ENCODE peak calls at places on chromosome 14, in nine cellular contexts. One of them, this sample, is unnamed.

GRCh38 chr14:72894623-72895378 is 900 bp upstream of the DPF3 start:
- DNase-seq in IMR-90: no peak
- DNase-seq in A549: no peak
- DNase-seq in tibial artery: no peak
- DNase-seq in iPS DF 6.9: no peak
- DNase-seq in GM23248: peak; percentile 30
- DNase-seq in adrenal gland: peak; percentile 30
- DNase-seq in aorta: no peak
- DNase-seq in pancreas: no peak
- DNase-seq in this sample: peak; percentile 24

GRCh38 chr14:67151082-67151666 is 38.1 kb upstream of the GARIN2 start:
- DNase-seq in IMR-90: no peak
- DNase-seq in A549: no peak
- DNase-seq in tibial artery: no peak
- DNase-seq in iPS DF 6.9: no peak
- DNase-seq in GM23248: peak; percentile 15
- DNase-seq in adrenal gland: no peak
- DNase-seq in aorta: no peak
- DNase-seq in pancreas: no peak
- DNase-seq in this sample: no peak

GRCh38 chr14:88856786-88857366 is 32.4 kb downstream of the TTC8 start:
- DNase-seq in IMR-90: peak; percentile 72
- DNase-seq in A549: no peak
- DNase-seq in tibial artery: no peak
- DNase-seq in iPS DF 6.9: no peak
- DNase-seq in GM23248: no peak
- DNase-seq in adrenal gland: no peak
- DNase-seq in aorta: no peak
- DNase-seq in pancreas: no peak
- DNase-seq in this sample: no peak

GRCh38 chr14:41607966-41608663 is 1.4 kb downstream of the LRFN5 start:
- DNase-seq in IMR-90: no peak
- DNase-seq in A549: no peak
- DNase-seq in tibial artery: no peak
- DNase-seq in iPS DF 6.9: no peak
- DNase-seq in GM23248: peak; percentile 45
- DNase-seq in adrenal gland: peak; percentile 16
- DNase-seq in aorta: peak; percentile 77
- DNase-seq in pancreas: no peak
- DNase-seq in this sample: no peak

GRCh38 chr14:34222122-34222521 is 239.9 kb downstream of the SPTSSA start:
- DNase-seq in IMR-90: no peak
- DNase-seq in A549: peak; percentile 33
- DNase-seq in tibial artery: no peak
- DNase-seq in iPS DF 6.9: no peak
- DNase-seq in GM23248: no peak
- DNase-seq in adrenal gland: no peak
- DNase-seq in aorta: no peak
- DNase-seq in pancreas: no peak
- DNase-seq in this sample: no peak

GRCh38 chr14:83867871-83868270 is 1662.1 kb upstream of the FLRT2 start:
- DNase-seq in IMR-90: peak; percentile 7
- DNase-seq in A549: no peak
- DNase-seq in tibial artery: no peak
- DNase-seq in iPS DF 6.9: no peak
- DNase-seq in GM23248: no peak
- DNase-seq in adrenal gland: no peak
- DNase-seq in aorta: no peak
- DNase-seq in pancreas: peak; percentile 21
- DNase-seq in this sample: no peak

GRCh38 chr14:89379006-89379405 is 38.0 kb downstream of the FOXN3 start:
- DNase-seq in IMR-90: no peak
- DNase-seq in A549: no peak
- DNase-seq in tibial artery: no peak
- DNase-seq in iPS DF 6.9: no peak
- DNase-seq in GM23248: no peak
- DNase-seq in adrenal gland: peak; percentile 63
- DNase-seq in aorta: no peak
- DNase-seq in pancreas: no peak
- DNase-seq in this sample: no peak

GRCh38 chr14:74658535-74659130 is 46.6 kb upstream of the LTBP2 start:
- DNase-seq in IMR-90: peak; percentile 69
- DNase-seq in A549: no peak
- DNase-seq in tibial artery: no peak
- DNase-seq in iPS DF 6.9: no peak
- DNase-seq in GM23248: peak; percentile 75
- DNase-seq in adrenal gland: no peak
- DNase-seq in aorta: no peak
- DNase-seq in pancreas: no peak
- DNase-seq in this sample: no peak

GRCh38 chr14:64504310-64504896 is at the start of gene ZBTB1:
- DNase-seq in IMR-90: peak; percentile 86
- DNase-seq in A549: peak; percentile 90
- DNase-seq in tibial artery: peak; percentile 85
- DNase-seq in iPS DF 6.9: peak; percentile 41
- DNase-seq in GM23248: peak; percentile 96
- DNase-seq in adrenal gland: peak; percentile 85
- DNase-seq in aorta: peak; percentile 95
- DNase-seq in pancreas: peak; percentile 83
- DNase-seq in this sample: peak; percentile 89

GRCh38 chr14:64503184-64503433 is 529 bp downstream of the ZBTB25 start:
- DNase-seq in IMR-90: no peak
- DNase-seq in A549: no peak
- DNase-seq in tibial artery: no peak
- DNase-seq in iPS DF 6.9: no peak
- DNase-seq in GM23248: peak; percentile 59
- DNase-seq in adrenal gland: no peak
- DNase-seq in aorta: no peak
- DNase-seq in pancreas: no peak
- DNase-seq in this sample: no peak

GRCh38 chr14:64502476-64503183 is 1.0 kb downstream of the ZBTB25 start:
- DNase-seq in IMR-90: peak; percentile 16
- DNase-seq in A549: peak; percentile 23
- DNase-seq in tibial artery: no peak
- DNase-seq in iPS DF 6.9: no peak
- DNase-seq in GM23248: no peak
- DNase-seq in adrenal gland: no peak
- DNase-seq in aorta: no peak
- DNase-seq in pancreas: peak; percentile 25
- DNase-seq in this sample: no peak

GRCh38 chr14:64504897-64505771 is 564 bp downstream of the ZBTB1 start:
- DNase-seq in IMR-90: peak; percentile 83
- DNase-seq in A549: peak; percentile 86
- DNase-seq in tibial artery: peak; percentile 91
- DNase-seq in iPS DF 6.9: peak; percentile 57
- DNase-seq in GM23248: peak; percentile 96
- DNase-seq in adrenal gland: peak; percentile 90
- DNase-seq in aorta: peak; percentile 95
- DNase-seq in pancreas: peak; percentile 88
- DNase-seq in this sample: peak; percentile 92

DNA sequence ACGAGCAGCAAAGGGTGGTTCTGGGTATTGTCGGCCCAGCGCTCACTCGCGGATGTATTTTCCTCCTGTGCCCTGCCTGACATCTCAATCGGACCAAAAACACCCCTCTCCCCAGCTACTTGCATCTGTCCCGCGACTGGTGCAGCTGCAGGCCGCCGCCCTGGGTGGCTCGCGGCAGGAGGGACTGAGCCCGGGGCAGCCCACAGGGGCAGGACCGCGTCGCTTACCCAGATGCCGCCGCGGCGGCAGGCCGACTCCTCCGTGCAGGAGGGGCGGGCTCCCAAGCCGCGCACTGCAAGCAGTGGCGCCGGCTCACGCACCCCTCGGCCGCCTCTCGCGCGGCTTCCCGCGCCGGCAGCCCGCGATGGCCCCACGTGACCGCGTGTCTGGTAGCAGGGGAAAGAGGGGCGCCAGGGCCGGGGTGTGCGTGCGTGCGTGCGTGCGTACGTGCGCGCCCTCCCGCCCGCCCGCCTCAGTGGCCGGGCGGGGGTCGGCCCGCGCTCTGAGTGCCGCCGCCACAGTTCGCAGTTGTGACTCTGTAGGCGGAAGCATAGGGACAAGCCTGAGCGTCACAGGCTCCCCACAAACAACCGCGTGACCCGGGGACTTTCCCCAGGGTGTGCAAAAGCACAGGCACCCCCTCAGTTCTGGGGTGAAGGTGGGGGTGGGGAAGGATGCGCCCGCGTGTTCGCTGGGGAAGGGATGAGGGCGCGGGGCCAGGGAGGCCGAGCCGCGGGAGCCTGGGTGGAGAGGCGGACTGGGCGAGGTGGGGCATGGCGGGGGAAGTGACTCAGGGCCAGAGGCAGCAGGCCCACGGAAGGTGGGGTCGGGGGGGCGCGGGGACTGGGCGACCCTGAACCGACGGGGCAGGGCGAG is at the start of gene ZBTB25:
- DNase-seq in IMR-90: peak; percentile 93
- DNase-seq in A549: peak; percentile 94
- DNase-seq in tibial artery: peak; percentile 88
- DNase-seq in iPS DF 6.9: peak; percentile 48
- DNase-seq in GM23248: peak; percentile 99
- DNase-seq in adrenal gland: peak; percentile 93
- DNase-seq in aorta: peak; percentile 95
- DNase-seq in pancreas: peak; percentile 91
- DNase-seq in this sample: peak; percentile 90
- H3K4me1 ChIP-seq in IMR-90: peaks cover 14% of the 10 kb centered on the region
- H3K4me1 ChIP-seq in A549: peaks cover 55% of the 10 kb centered on the region
- H3K4me1 ChIP-seq in tibial artery: no peaks in the 10 kb centered on the region
- H3K4me1 ChIP-seq in iPS DF 6.9: no peaks in the 10 kb centered on the region
- H3K4me1 ChIP-seq in GM23248: peaks cover 60% of the 10 kb centered on the region
- H3K4me1 ChIP-seq in adrenal gland: peaks cover 63% of the 10 kb centered on the region
- H3K4me1 ChIP-seq in aorta: no peaks in the 10 kb centered on the region
- H3K4me1 ChIP-seq in pancreas: peaks cover 44% of the 10 kb centered on the region
- H3K4me1 ChIP-seq in this sample: peaks cover 93% of the 10 kb centered on the region

GRCh38 chr14:32530800-32531199 is 201.7 kb downstream of the AKAP6 start:
- DNase-seq in IMR-90: no peak
- DNase-seq in A549: no peak
- DNase-seq in tibial artery: no peak
- DNase-seq in iPS DF 6.9: no peak
- DNase-seq in GM23248: no peak
- DNase-seq in adrenal gland: no peak
- DNase-seq in aorta: no peak
- DNase-seq in pancreas: no peak
- DNase-seq in this sample: no peak

GRCh38 chr14:32525591-32525990 is 196.5 kb downstream of the AKAP6 start:
- DNase-seq in IMR-90: no peak
- DNase-seq in A549: no peak
- DNase-seq in tibial artery: no peak
- DNase-seq in iPS DF 6.9: no peak
- DNase-seq in GM23248: no peak
- DNase-seq in adrenal gland: no peak
- DNase-seq in aorta: no peak
- DNase-seq in pancreas: no peak
- DNase-seq in this sample: no peak

DNA sequence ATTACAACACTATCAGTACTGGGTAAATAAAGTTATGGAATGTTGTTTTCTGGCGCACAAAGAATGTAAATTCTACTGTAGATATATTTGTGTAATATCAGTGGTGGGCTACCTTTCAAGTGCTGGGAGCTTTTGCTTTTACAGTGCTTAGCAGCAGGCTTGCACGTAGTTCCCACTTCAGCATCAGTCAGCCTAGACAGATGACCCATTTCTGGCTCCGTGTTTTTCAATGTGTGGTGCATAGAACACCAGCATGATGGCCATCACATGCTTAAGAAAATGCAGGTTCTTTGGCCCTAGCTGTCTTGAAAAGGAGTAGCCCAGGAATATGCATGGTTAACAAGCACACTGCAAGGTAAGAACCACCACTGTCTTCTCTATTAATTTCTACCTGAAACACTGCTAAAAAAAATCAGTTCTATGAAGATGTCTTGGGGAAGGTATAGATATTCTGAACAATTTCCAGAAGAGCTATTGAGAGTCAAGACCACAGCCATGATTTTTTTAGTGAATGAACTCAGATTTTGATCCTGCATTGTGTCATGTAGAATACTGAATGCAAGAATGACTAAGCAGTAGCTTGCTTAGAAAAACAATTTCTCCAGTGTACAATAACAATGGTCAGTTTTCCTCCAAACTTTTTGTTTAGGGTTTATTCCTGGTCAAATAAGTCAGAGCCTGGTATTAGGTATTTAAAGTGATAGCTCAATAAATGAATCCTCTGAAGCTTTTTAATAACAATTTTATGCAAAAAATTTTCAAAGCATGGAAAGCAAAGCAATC is 195.7 kb downstream of the AKAP6 start:
- DNase-seq in IMR-90: peak; percentile 8
- DNase-seq in A549: no peak
- DNase-seq in tibial artery: no peak
- DNase-seq in iPS DF 6.9: no peak
- DNase-seq in GM23248: peak; percentile 48
- DNase-seq in adrenal gland: no peak
- DNase-seq in aorta: no peak
- DNase-seq in pancreas: no peak
- DNase-seq in this sample: no peak
- H3K27ac ChIP-seq in IMR-90: no peak overlapping the region
- H3K27ac ChIP-seq in A549: no peak overlapping the region
- H3K27ac ChIP-seq in tibial artery: peak overlapping the region; percentile 42
- H3K27ac ChIP-seq in iPS DF 6.9: no peak overlapping the region
- H3K27ac ChIP-seq in GM23248: no peak overlapping the region
- H3K27ac ChIP-seq in adrenal gland: no peak overlapping the region
- H3K27ac ChIP-seq in aorta: peak overlapping the region; percentile 32
- H3K27ac ChIP-seq in pancreas: no peak overlapping the region
- H3K27ac ChIP-seq in this sample: peak overlapping the region; percentile 48

DNA sequence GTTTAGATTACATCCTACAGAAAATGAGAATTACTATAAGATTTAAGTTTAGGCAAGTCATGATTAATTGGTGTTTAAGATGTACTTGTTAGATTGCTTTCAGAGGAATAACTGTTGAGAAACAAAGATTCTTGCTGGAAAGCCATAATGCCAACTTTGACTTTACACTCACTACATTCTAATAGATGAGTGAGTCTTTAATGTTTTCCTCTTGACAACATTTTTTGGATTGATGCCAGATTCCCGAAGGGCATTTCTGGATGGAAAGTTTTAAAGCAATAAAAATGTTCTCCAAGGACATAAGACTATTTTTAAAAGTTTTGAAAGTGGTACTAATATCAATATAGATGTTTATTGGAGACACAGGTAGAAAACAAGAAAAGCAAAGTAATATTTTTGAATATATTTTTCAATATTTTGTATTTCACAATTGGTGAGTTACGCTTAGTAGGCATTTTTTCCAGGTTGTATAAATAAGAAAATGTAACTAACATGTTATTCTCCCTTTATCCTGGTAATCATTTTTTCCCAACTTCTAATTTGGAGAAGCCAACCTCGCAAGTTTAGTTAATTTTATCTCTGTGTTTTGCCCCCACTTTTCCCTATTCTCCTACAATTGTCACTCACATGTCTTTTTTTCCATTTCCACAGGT is 307.3 kb downstream of the CEP128 start:
- DNase-seq in IMR-90: no peak
- DNase-seq in A549: no peak
- DNase-seq in tibial artery: no peak
- DNase-seq in iPS DF 6.9: no peak
- DNase-seq in GM23248: peak; percentile 42
- DNase-seq in adrenal gland: no peak
- DNase-seq in aorta: no peak
- DNase-seq in pancreas: no peak
- DNase-seq in this sample: no peak
- H3K4me3 ChIP-seq in IMR-90: no peak overlapping the region
- H3K4me3 ChIP-seq in A549: no peak overlapping the region
- H3K4me3 ChIP-seq in tibial artery: no peak overlapping the region
- H3K4me3 ChIP-seq in iPS DF 6.9: no peak overlapping the region
- H3K4me3 ChIP-seq in GM23248: no peak overlapping the region
- H3K4me3 ChIP-seq in adrenal gland: no peak overlapping the region
- H3K4me3 ChIP-seq in aorta: no peak overlapping the region
- H3K4me3 ChIP-seq in pancreas: no peak overlapping the region
- H3K4me3 ChIP-seq in this sample: no peak overlapping the region

DNA sequence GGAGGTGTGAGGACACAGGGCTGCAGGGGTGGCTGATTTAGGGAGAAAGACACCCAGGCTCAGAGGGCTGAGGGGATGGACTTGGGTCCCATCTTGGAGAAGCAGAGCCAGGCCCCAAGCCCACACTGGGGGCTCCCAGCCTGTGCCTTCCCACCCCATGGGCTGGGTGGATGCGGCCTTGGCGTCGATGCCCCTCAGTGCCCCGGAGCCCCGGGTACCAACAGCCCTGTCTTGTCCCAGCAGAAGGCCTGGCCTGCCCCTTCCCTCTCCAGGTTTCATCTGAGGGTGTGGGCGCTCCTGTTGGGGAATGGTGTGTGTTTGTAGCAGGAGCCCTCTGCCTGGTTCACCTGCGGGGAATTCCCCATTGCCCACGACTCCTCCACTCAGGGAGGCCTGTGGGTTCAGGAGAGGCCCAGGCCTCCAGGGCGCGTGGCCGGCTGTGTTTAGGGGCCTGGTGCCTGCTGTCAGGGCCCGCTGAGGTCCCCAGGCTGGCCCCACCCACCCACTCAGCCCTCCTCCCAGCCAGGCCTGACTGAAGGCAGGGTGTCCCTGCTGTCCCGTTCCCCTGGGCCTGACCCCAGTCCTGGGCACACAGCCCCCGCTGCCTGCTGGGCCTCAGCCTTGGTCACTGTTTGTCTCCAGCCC is 51.1 kb upstream of the BEGAIN start:
- DNase-seq in IMR-90: no peak
- DNase-seq in A549: no peak
- DNase-seq in tibial artery: no peak
- DNase-seq in iPS DF 6.9: no peak
- DNase-seq in GM23248: no peak
- DNase-seq in adrenal gland: no peak
- DNase-seq in aorta: no peak
- DNase-seq in pancreas: no peak
- DNase-seq in this sample: no peak
- H3K4me1 ChIP-seq in IMR-90: no peaks in the 10 kb centered on the region
- H3K4me1 ChIP-seq in A549: no peaks in the 10 kb centered on the region
- H3K4me1 ChIP-seq in tibial artery: no peaks in the 10 kb centered on the region
- H3K4me1 ChIP-seq in iPS DF 6.9: no peaks in the 10 kb centered on the region
- H3K4me1 ChIP-seq in GM23248: no peaks in the 10 kb centered on the region
- H3K4me1 ChIP-seq in adrenal gland: no peaks in the 10 kb centered on the region
- H3K4me1 ChIP-seq in aorta: no peaks in the 10 kb centered on the region
- H3K4me1 ChIP-seq in pancreas: no peaks in the 10 kb centered on the region
- H3K4me1 ChIP-seq in this sample: no peaks in the 10 kb centered on the region

This sample was measured in left ventricle myocardium inferior.